ENCODE peak calls at places on chromosome 10, in ten cellular contexts. One of them, this sample, is unnamed.

GRCh38 chr10:70815504-70816219 is at the start of gene SGPL1:
- DNase-seq in cardiac fibroblast: peak
- DNase-seq in body of pancreas: peak
- DNase-seq in adrenal gland: peak
- DNase-seq in right lobe of liver: peak
- DNase-seq in colonic mucosa: peak
- DNase-seq in gastrocnemius medialis: peak
- DNase-seq in GM06990: peak
- DNase-seq in BE2C: peak
- DNase-seq in dorsolateral prefrontal cortex: peak
- DNase-seq in this sample: peak

GRCh38 chr10:32954080-32954479 is 4.0 kb downstream of the ITGB1 start:
- DNase-seq in adrenal gland: no peak
- DNase-seq in body of pancreas: no peak
- DNase-seq in dorsolateral prefrontal cortex: no peak
- DNase-seq in GM06990: no peak
- DNase-seq in colonic mucosa: no peak
- DNase-seq in right lobe of liver: no peak
- DNase-seq in BE2C: no peak
- DNase-seq in cardiac fibroblast: no peak
- DNase-seq in gastrocnemius medialis: no peak
- DNase-seq in this sample: peak

GRCh38 chr10:106267591-106267990 is 896.9 kb downstream of the SORCS1 start:
- DNase-seq in BE2C: no peak
- DNase-seq in GM06990: no peak
- DNase-seq in right lobe of liver: peak
- DNase-seq in body of pancreas: no peak
- DNase-seq in gastrocnemius medialis: no peak
- DNase-seq in cardiac fibroblast: no peak
- DNase-seq in dorsolateral prefrontal cortex: no peak
- DNase-seq in colonic mucosa: no peak
- DNase-seq in adrenal gland: no peak
- DNase-seq in this sample: no peak

GRCh38 chr10:119634219-119634544 is 17.0 kb upstream of the BAG3 start:
- DNase-seq in BE2C: no peak
- DNase-seq in adrenal gland: peak
- DNase-seq in body of pancreas: peak
- DNase-seq in dorsolateral prefrontal cortex: no peak
- DNase-seq in colonic mucosa: no peak
- DNase-seq in right lobe of liver: no peak
- DNase-seq in cardiac fibroblast: peak
- DNase-seq in gastrocnemius medialis: no peak
- DNase-seq in GM06990: no peak
- DNase-seq in this sample: no peak

GRCh38 chr10:92181575-92181974 is 109.3 kb downstream of the CPEB3 start:
- DNase-seq in colonic mucosa: no peak
- DNase-seq in dorsolateral prefrontal cortex: no peak
- DNase-seq in right lobe of liver: no peak
- DNase-seq in BE2C: no peak
- DNase-seq in adrenal gland: no peak
- DNase-seq in cardiac fibroblast: peak
- DNase-seq in gastrocnemius medialis: no peak
- DNase-seq in body of pancreas: no peak
- DNase-seq in GM06990: peak
- DNase-seq in this sample: peak

GRCh38 chr10:30750971-30751677 is 121.6 kb upstream of the LYZL2 start:
- DNase-seq in right lobe of liver: no peak
- DNase-seq in body of pancreas: no peak
- DNase-seq in gastrocnemius medialis: no peak
- DNase-seq in GM06990: no peak
- DNase-seq in colonic mucosa: no peak
- DNase-seq in dorsolateral prefrontal cortex: no peak
- DNase-seq in BE2C: no peak
- DNase-seq in adrenal gland: no peak
- DNase-seq in cardiac fibroblast: no peak
- DNase-seq in this sample: peak

GRCh38 chr10:77163670-77164348 is 473.8 kb downstream of the KCNMA1 start:
- DNase-seq in adrenal gland: peak
- DNase-seq in GM06990: no peak
- DNase-seq in gastrocnemius medialis: peak
- DNase-seq in dorsolateral prefrontal cortex: no peak
- DNase-seq in BE2C: peak
- DNase-seq in right lobe of liver: no peak
- DNase-seq in body of pancreas: peak
- DNase-seq in cardiac fibroblast: peak
- DNase-seq in colonic mucosa: peak
- DNase-seq in this sample: no peak

GRCh38 chr10:66586073-66586472 is 339.8 kb upstream of the LRRTM3 start:
- DNase-seq in gastrocnemius medialis: no peak
- DNase-seq in dorsolateral prefrontal cortex: no peak
- DNase-seq in GM06990: no peak
- DNase-seq in cardiac fibroblast: peak
- DNase-seq in adrenal gland: no peak
- DNase-seq in body of pancreas: peak
- DNase-seq in colonic mucosa: peak
- DNase-seq in BE2C: peak
- DNase-seq in right lobe of liver: no peak
- DNase-seq in this sample: no peak

GRCh38 chr10:14604181-14605142 is 170.2 kb downstream of the FAM107B start:
- DNase-seq in cardiac fibroblast: peak
- DNase-seq in body of pancreas: peak
- DNase-seq in GM06990: peak
- DNase-seq in BE2C: peak
- DNase-seq in dorsolateral prefrontal cortex: peak
- DNase-seq in right lobe of liver: peak
- DNase-seq in adrenal gland: peak
- DNase-seq in gastrocnemius medialis: peak
- DNase-seq in colonic mucosa: peak
- DNase-seq in this sample: peak

GRCh38 chr10:72353963-72354355 is 760 bp downstream of the DNAJB12 start:
- DNase-seq in BE2C: no peak
- DNase-seq in GM06990: no peak
- DNase-seq in cardiac fibroblast: peak
- DNase-seq in colonic mucosa: no peak
- DNase-seq in right lobe of liver: peak
- DNase-seq in dorsolateral prefrontal cortex: no peak
- DNase-seq in gastrocnemius medialis: no peak
- DNase-seq in adrenal gland: peak
- DNase-seq in body of pancreas: peak
- DNase-seq in this sample: peak

GRCh38 chr10:215444-215843 is 80.2 kb downstream of the ZMYND11 start:
- DNase-seq in adrenal gland: no peak
- DNase-seq in cardiac fibroblast: no peak
- DNase-seq in right lobe of liver: no peak
- DNase-seq in gastrocnemius medialis: no peak
- DNase-seq in GM06990: no peak
- DNase-seq in BE2C: no peak
- DNase-seq in dorsolateral prefrontal cortex: no peak
- DNase-seq in body of pancreas: no peak
- DNase-seq in colonic mucosa: no peak
- DNase-seq in this sample: no peak

GRCh38 chr10:36583690-36584089 is 541.7 kb upstream of the ANKRD30A start:
- DNase-seq in adrenal gland: no peak
- DNase-seq in colonic mucosa: no peak
- DNase-seq in dorsolateral prefrontal cortex: no peak
- DNase-seq in cardiac fibroblast: no peak
- DNase-seq in right lobe of liver: no peak
- DNase-seq in gastrocnemius medialis: no peak
- DNase-seq in GM06990: no peak
- DNase-seq in BE2C: no peak
- DNase-seq in body of pancreas: no peak
- DNase-seq in this sample: no peak

GRCh38 chr10:73248259-73248724 is 1.2 kb upstream of the DNAJC9 start:
- DNase-seq in cardiac fibroblast: no peak
- DNase-seq in dorsolateral prefrontal cortex: no peak
- DNase-seq in right lobe of liver: no peak
- DNase-seq in adrenal gland: no peak
- DNase-seq in body of pancreas: no peak
- DNase-seq in gastrocnemius medialis: no peak
- DNase-seq in BE2C: no peak
- DNase-seq in GM06990: no peak
- DNase-seq in colonic mucosa: no peak
- DNase-seq in this sample: peak

GRCh38 chr10:99172950-99173349 is 62.7 kb downstream of the HPSE2 start:
- DNase-seq in dorsolateral prefrontal cortex: no peak
- DNase-seq in body of pancreas: no peak
- DNase-seq in cardiac fibroblast: no peak
- DNase-seq in colonic mucosa: no peak
- DNase-seq in BE2C: no peak
- DNase-seq in adrenal gland: no peak
- DNase-seq in right lobe of liver: no peak
- DNase-seq in GM06990: no peak
- DNase-seq in gastrocnemius medialis: no peak
- DNase-seq in this sample: no peak

DNA sequence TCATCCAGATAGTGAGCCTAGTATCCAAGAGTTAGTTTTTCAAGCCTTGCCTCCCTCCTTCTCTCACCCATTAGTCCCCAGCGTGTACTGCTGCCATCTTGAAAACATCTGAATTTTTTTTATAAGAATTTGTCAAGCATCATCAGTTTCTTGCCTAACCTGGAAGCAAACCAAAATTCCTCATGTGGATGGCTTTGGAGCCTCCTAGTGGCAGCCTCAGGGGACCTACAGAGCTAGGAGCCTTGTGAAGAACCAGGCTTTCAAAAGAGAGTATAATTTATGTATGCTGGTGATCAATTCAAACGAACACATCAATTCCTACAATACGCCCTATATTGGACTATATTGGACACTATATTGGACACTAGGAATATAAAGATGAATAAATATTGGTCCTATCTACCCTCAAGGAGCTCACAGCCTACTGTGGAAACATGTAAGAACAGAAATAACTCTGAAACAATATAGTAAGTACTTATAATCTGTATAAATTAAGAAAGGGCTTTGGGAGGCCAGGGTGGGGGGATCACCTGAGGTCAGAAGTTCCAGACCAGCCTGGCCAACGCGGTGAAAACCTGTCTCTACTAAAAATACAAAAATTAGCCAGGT is 63.4 kb downstream of the HPSE2 start:
- DNase-seq in dorsolateral prefrontal cortex: peak
- DNase-seq in gastrocnemius medialis: no peak
- DNase-seq in colonic mucosa: peak
- DNase-seq in BE2C: peak
- DNase-seq in right lobe of liver: no peak
- DNase-seq in cardiac fibroblast: peak
- DNase-seq in body of pancreas: peak
- DNase-seq in adrenal gland: peak
- DNase-seq in GM06990: no peak
- DNase-seq in this sample: peak
- TF ChIP-seq CTCF in dorsolateral prefrontal cortex: peak
- TF ChIP-seq CTCF in gastrocnemius medialis: no peak
- TF ChIP-seq CTCF in colonic mucosa: peak
- TF ChIP-seq CTCF in BE2C: peak
- TF ChIP-seq CTCF in right lobe of liver: peak
- TF ChIP-seq CTCF in cardiac fibroblast: peak
- TF ChIP-seq CTCF in body of pancreas: peak
- TF ChIP-seq CTCF in adrenal gland: peak
- TF ChIP-seq CTCF in GM06990: peak
- TF ChIP-seq CTCF in this sample: peak

GRCh38 chr10:100713859-100714565 is 31.4 kb upstream of the PAX2 start:
- DNase-seq in gastrocnemius medialis: no peak
- DNase-seq in BE2C: no peak
- DNase-seq in cardiac fibroblast: no peak
- DNase-seq in adrenal gland: no peak
- DNase-seq in body of pancreas: no peak
- DNase-seq in GM06990: no peak
- DNase-seq in dorsolateral prefrontal cortex: no peak
- DNase-seq in right lobe of liver: no peak
- DNase-seq in colonic mucosa: no peak
- DNase-seq in this sample: no peak
- H3K4me3 ChIP-seq in gastrocnemius medialis: peak
- H3K4me3 ChIP-seq in BE2C: peak
- H3K4me3 ChIP-seq in cardiac fibroblast: no peak
- H3K4me3 ChIP-seq in adrenal gland: no peak
- H3K4me3 ChIP-seq in body of pancreas: no peak
- H3K4me3 ChIP-seq in GM06990: no peak
- H3K4me3 ChIP-seq in dorsolateral prefrontal cortex: no peak
- H3K4me3 ChIP-seq in right lobe of liver: no peak
- H3K4me3 ChIP-seq in colonic mucosa: no peak
- H3K4me3 ChIP-seq in this sample: no peak

GRCh38 chr10:27369832-27370231 is 129.2 kb upstream of the ACBD5 start:
- DNase-seq in adrenal gland: no peak
- DNase-seq in GM06990: no peak
- DNase-seq in cardiac fibroblast: peak
- DNase-seq in gastrocnemius medialis: no peak
- DNase-seq in body of pancreas: no peak
- DNase-seq in right lobe of liver: no peak
- DNase-seq in BE2C: no peak
- DNase-seq in colonic mucosa: no peak
- DNase-seq in dorsolateral prefrontal cortex: no peak
- DNase-seq in this sample: no peak
- TF ChIP-seq CTCF in adrenal gland: peak
- TF ChIP-seq CTCF in GM06990: no peak
- TF ChIP-seq CTCF in cardiac fibroblast: no peak
- TF ChIP-seq CTCF in gastrocnemius medialis: no peak
- TF ChIP-seq CTCF in body of pancreas: peak
- TF ChIP-seq CTCF in right lobe of liver: peak
- TF ChIP-seq CTCF in BE2C: no peak
- TF ChIP-seq CTCF in colonic mucosa: no peak
- TF ChIP-seq CTCF in dorsolateral prefrontal cortex: peak
- TF ChIP-seq CTCF in this sample: no peak

GRCh38 chr10:13399752-13400151 is 51.7 kb upstream of the SEPHS1 start:
- DNase-seq in cardiac fibroblast: no peak
- DNase-seq in colonic mucosa: no peak
- DNase-seq in adrenal gland: no peak
- DNase-seq in gastrocnemius medialis: no peak
- DNase-seq in body of pancreas: no peak
- DNase-seq in right lobe of liver: no peak
- DNase-seq in dorsolateral prefrontal cortex: no peak
- DNase-seq in BE2C: no peak
- DNase-seq in GM06990: no peak
- DNase-seq in this sample: no peak
- H3K4me3 ChIP-seq in cardiac fibroblast: no peak
- H3K4me3 ChIP-seq in colonic mucosa: no peak
- H3K4me3 ChIP-seq in adrenal gland: no peak
- H3K4me3 ChIP-seq in gastrocnemius medialis: no peak
- H3K4me3 ChIP-seq in body of pancreas: no peak
- H3K4me3 ChIP-seq in right lobe of liver: no peak
- H3K4me3 ChIP-seq in dorsolateral prefrontal cortex: no peak
- H3K4me3 ChIP-seq in BE2C: no peak
- H3K4me3 ChIP-seq in GM06990: no peak
- H3K4me3 ChIP-seq in this sample: no peak

This sample was measured in GM12865.